ENCODE peak calls at places on chromosome 15, in four cellular contexts. W is H1, X is K562, K is GM12878. Q is an unnamed sample.

GRCh38 chr15:74540135-74540760 is 772 bp upstream of the ARID3B start:
- DNase-seq in W (no peak), X (peak), K (no peak), Q (peak)

GRCh38 chr15:91369823-91370222 is 269.8 kb downstream of the SV2B start:
- DNase-seq in W (no peak), X (no peak), K (no peak), Q (no peak)

GRCh38 chr15:80456517-80457497 is 52.6 kb downstream of the ARNT2 start:
- DNase-seq in W (no peak), X (no peak), K (no peak), Q (no peak)

GRCh38 chr15:25438601-25439455 is at the start of gene UBE3A:
- DNase-seq in W (peak), X (peak), K (peak), Q (peak)

GRCh38 chr15:65082303-65082958 is 5.9 kb downstream of the KBTBD13 start:
- DNase-seq in W (no peak), X (no peak), K (no peak), Q (no peak)

GRCh38 chr15:26358708-26359107 is 414.2 kb downstream of the GABRB3 start:
- DNase-seq in W (no peak), X (no peak), K (no peak), Q (no peak)

GRCh38 chr15:89693696-89694095 is 3.1 kb downstream of the WDR93 start:
- DNase-seq in W (no peak), X (no peak), K (no peak), Q (no peak)

GRCh38 chr15:34914316-34914715 is 55.2 kb downstream of the AQR start:
- DNase-seq in W (no peak), X (no peak), K (no peak), Q (no peak)

GRCh38 chr15:56244237-56244810 is 645 bp upstream of the RFX7 start:
- DNase-seq in W (no peak), X (peak), K (no peak), Q (peak)

GRCh38 chr15:75827691-75828090 is 15.6 kb upstream of the UBE2Q2 start:
- DNase-seq in W (no peak), X (no peak), K (no peak), Q (no peak)

GRCh38 chr15:36501063-36501678 is 78.3 kb upstream of the CDIN1 start:
- DNase-seq in W (no peak), X (peak), K (peak), Q (peak)

GRCh38 chr15:65286069-65286703 is 497 bp downstream of the PARP16 start:
- DNase-seq in W (no peak), X (peak), K (no peak), Q (peak)

GRCh38 chr15:79218588-79219200 is 63.8 kb upstream of the ANKRD34C start:
- DNase-seq in W (no peak), X (no peak), K (no peak), Q (no peak)

GRCh38 chr15:95825672-95826387 is 504.7 kb upstream of the NR2F2 start:
- DNase-seq in W (no peak), X (no peak), K (no peak), Q (no peak)

GRCh38 chr15:67076147-67076843 is 10.9 kb downstream of the SMAD3 start:
- DNase-seq in W (no peak), X (peak), K (no peak), Q (no peak)

GRCh38 chr15:63909819-63910437 is 76.2 kb upstream of the HERC1 start:
- DNase-seq in W (no peak), X (no peak), K (no peak), Q (no peak)

GRCh38 chr15:76341366-76342045 is 4.9 kb downstream of the ISL2 start:
- DNase-seq in W (no peak), X (no peak), K (no peak), Q (no peak)

GRCh38 chr15:90557651-90558084 is 27.9 kb downstream of the CRTC3 start:
- DNase-seq in W (no peak), X (peak), K (no peak), Q (no peak)

GRCh38 chr15:27835233-27835939 is 263.7 kb downstream of the OCA2 start:
- DNase-seq in W (no peak), X (no peak), K (no peak), Q (no peak)

GRCh38 chr15:68027388-68027787 is 26.7 kb upstream of the PIAS1 start:
- DNase-seq in W (no peak), X (no peak), K (no peak), Q (no peak)

GRCh38 chr15:101359365-101359947 is 64.4 kb upstream of the SNRPA1 start:
- DNase-seq in W (no peak), X (no peak), K (no peak), Q (no peak)

GRCh38 chr15:100170280-100170654 is 171.5 kb downstream of the ADAMTS17 start:
- DNase-seq in W (no peak), X (no peak), K (peak), Q (no peak)

GRCh38 chr15:56798639-56799038 is 65.3 kb upstream of the ZNF280D start:
- DNase-seq in W (no peak), X (no peak), K (peak), Q (no peak)

GRCh38 chr15:82064824-82065223 is 19.0 kb upstream of the MEX3B start:
- DNase-seq in W (no peak), X (no peak), K (no peak), Q (no peak)

GRCh38 chr15:45251888-45252287 is at the start of gene SLC28A2:
- DNase-seq in W (no peak), X (no peak), K (no peak), Q (no peak)

GRCh38 chr15:88627463-88627862 is 6.3 kb downstream of the AEN start:
- DNase-seq in W (no peak), X (no peak), K (no peak), Q (no peak)

GRCh38 chr15:49468440-49468839 is 45.4 kb downstream of the FGF7 start:
- DNase-seq in W (no peak), X (no peak), K (no peak), Q (peak)
- TF ChIP-seq BRCA1 in W (no peak), X (no peak), K (no peak), Q (no peak)

GRCh38 chr15:39075756-39076341 is 505.0 kb upstream of the THBS1 start:
- DNase-seq in W (no peak), X (no peak), K (no peak), Q (no peak)

GRCh38 chr15:39079296-39079834 is 501.5 kb upstream of the THBS1 start:
- DNase-seq in W (no peak), X (no peak), K (no peak), Q (no peak)

GRCh38 chr15:39075311-39075710 is 505.6 kb upstream of the THBS1 start:
- DNase-seq in W (no peak), X (no peak), K (no peak), Q (no peak)

GRCh38 chr15:39077998-39078397 is 502.9 kb upstream of the THBS1 start:
- DNase-seq in W (no peak), X (no peak), K (no peak), Q (no peak)

DNA sequence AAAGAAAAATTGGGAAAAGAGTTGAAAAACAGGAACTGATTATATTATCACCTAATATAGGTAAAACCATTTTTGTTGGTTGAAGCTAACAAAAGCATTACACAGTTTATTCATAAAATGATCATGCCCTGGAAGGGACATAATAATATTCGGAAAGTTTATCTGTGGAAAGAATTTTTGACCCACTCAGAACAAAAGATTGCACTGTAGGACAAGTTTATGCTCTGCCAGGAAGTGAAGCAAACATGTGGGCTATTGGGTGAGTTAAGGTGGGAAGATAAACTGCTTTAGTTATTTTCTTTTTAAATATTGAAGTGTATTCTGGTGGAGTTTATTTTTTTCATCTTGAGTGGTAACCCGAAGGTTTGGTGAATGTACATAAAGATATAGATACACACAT is 506.5 kb upstream of the THBS1 start:
- DNase-seq in W (no peak), X (no peak), K (no peak), Q (no peak)
- TF ChIP-seq BRCA1 in W (no peak), X (no peak), K (no peak), Q (no peak)

GRCh38 chr15:40263036-40263754 is 19.7 kb downstream of the ANKRD63 start:
- DNase-seq in W (no peak), X (no peak), K (no peak), Q (no peak)
- TF ChIP-seq BRCA1 in W (no peak), X (no peak), K (no peak), Q (no peak)

GRCh38 chr15:48062476-48062875 is 58.3 kb upstream of the SLC24A5 start:
- DNase-seq in W (no peak), X (no peak), K (no peak), Q (no peak)

GRCh38 chr15:48063411-48063985 is 57.3 kb upstream of the SLC24A5 start:
- DNase-seq in W (no peak), X (no peak), K (no peak), Q (no peak)

GRCh38 chr15:48061588-48061987 is 59.2 kb upstream of the SLC24A5 start:
- DNase-seq in W (no peak), X (no peak), K (no peak), Q (peak)

GRCh38 chr15:48064435-48064834 is 56.4 kb upstream of the SLC24A5 start:
- DNase-seq in W (no peak), X (no peak), K (no peak), Q (no peak)

GRCh38 chr15:48066456-48066855 is 54.3 kb upstream of the SLC24A5 start:
- DNase-seq in W (no peak), X (no peak), K (no peak), Q (no peak)
- TF ChIP-seq BRCA1 in W (no peak), X (no peak), K (no peak), Q (no peak)

GRCh38 chr15:98785796-98786581 is 137.7 kb downstream of the IGF1R start:
- DNase-seq in W (no peak), X (no peak), K (peak), Q (peak)

GRCh38 chr15:98787936-98788757 is 139.8 kb downstream of the IGF1R start:
- DNase-seq in W (no peak), X (no peak), K (no peak), Q (peak)

GRCh38 chr15:98786706-98787105 is 138.4 kb downstream of the IGF1R start:
- DNase-seq in W (no peak), X (no peak), K (no peak), Q (no peak)

GRCh38 chr15:98785408-98785795 is 137.1 kb downstream of the IGF1R start:
- DNase-seq in W (no peak), X (no peak), K (no peak), Q (peak)

DNA sequence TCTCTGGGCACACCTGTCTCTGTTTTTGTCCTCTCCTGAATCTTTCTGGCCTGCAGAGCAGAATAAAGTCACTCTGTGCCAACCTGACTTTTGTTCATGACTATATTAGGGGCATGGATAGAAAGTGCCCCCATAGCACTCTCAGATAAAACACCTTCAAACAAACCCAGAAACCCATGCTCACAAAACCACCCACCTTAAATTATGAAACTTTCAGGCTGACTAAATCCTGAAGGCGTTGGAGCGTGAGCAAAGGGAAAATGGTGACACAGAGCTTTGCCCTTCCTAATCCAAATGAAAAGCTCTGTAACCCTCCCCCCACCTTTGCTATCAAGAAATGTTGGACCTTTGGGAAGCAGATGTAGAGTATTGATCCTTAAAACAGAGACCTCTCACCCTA is 138.9 kb downstream of the IGF1R start:
- DNase-seq in W (no peak), X (no peak), K (no peak), Q (no peak)
- TF ChIP-seq BRCA1 in W (no peak), X (no peak), K (no peak), Q (no peak)

Q was measured in HepG2.